ENCODE peak calls at places on chromosomes 12 and 14, in six cellular contexts. One of them, this sample, is unnamed. For H3K4me1 and H3K36me3, the result is how much of the 10 kb centered on the place peaks cover.

GRCh38 chr14:61476737-61477410 is 155.5 kb downstream of the PRKCH start:
- DNase-seq in cardiac muscle cell: no peak
- DNase-seq in K562: no peak
- DNase-seq in tibial nerve: peak
- DNase-seq in CD4-positive, alpha-beta memory T cell: peak
- DNase-seq in GM23248: peak
- DNase-seq in this sample: peak

GRCh38 chr14:63867926-63868921 is 15.4 kb downstream of the SYNE2 start:
- DNase-seq in cardiac muscle cell: no peak
- DNase-seq in K562: no peak
- DNase-seq in tibial nerve: no peak
- DNase-seq in CD4-positive, alpha-beta memory T cell: peak
- DNase-seq in GM23248: no peak
- DNase-seq in this sample: peak

GRCh38 chr14:30108975-30109700 is 181.5 kb upstream of the PRKD1 start:
- DNase-seq in cardiac muscle cell: no peak
- DNase-seq in K562: no peak
- DNase-seq in tibial nerve: no peak
- DNase-seq in CD4-positive, alpha-beta memory T cell: no peak
- DNase-seq in GM23248: peak
- DNase-seq in this sample: no peak

GRCh38 chr12:104493504-104493903 is 36.8 kb downstream of the CHST11 start:
- DNase-seq in cardiac muscle cell: no peak
- DNase-seq in K562: no peak
- DNase-seq in tibial nerve: no peak
- DNase-seq in CD4-positive, alpha-beta memory T cell: no peak
- DNase-seq in GM23248: peak
- DNase-seq in this sample: no peak

GRCh38 chr12:27085654-27086053 is 3.3 kb upstream of the C12orf71 start:
- DNase-seq in cardiac muscle cell: no peak
- DNase-seq in K562: no peak
- DNase-seq in tibial nerve: no peak
- DNase-seq in CD4-positive, alpha-beta memory T cell: no peak
- DNase-seq in GM23248: no peak
- DNase-seq in this sample: no peak

GRCh38 chr12:24530689-24531088 is 418.2 kb downstream of the BCAT1 start:
- DNase-seq in cardiac muscle cell: no peak
- DNase-seq in K562: no peak
- DNase-seq in tibial nerve: no peak
- DNase-seq in CD4-positive, alpha-beta memory T cell: no peak
- DNase-seq in GM23248: no peak
- DNase-seq in this sample: no peak

GRCh38 chr14:105487449-105487985 is 831 bp downstream of the CRIP1 start:
- DNase-seq in cardiac muscle cell: no peak
- DNase-seq in K562: no peak
- DNase-seq in tibial nerve: no peak
- DNase-seq in CD4-positive, alpha-beta memory T cell: peak
- DNase-seq in GM23248: no peak
- DNase-seq in this sample: peak

GRCh38 chr14:66600416-66600815 is 92.5 kb downstream of the GPHN start:
- DNase-seq in cardiac muscle cell: no peak
- DNase-seq in K562: no peak
- DNase-seq in tibial nerve: no peak
- DNase-seq in CD4-positive, alpha-beta memory T cell: no peak
- DNase-seq in GM23248: peak
- DNase-seq in this sample: no peak

GRCh38 chr14:61663312-61663974 is 31.9 kb upstream of the HIF1A start:
- DNase-seq in cardiac muscle cell: no peak
- DNase-seq in K562: no peak
- DNase-seq in tibial nerve: no peak
- DNase-seq in CD4-positive, alpha-beta memory T cell: no peak
- DNase-seq in GM23248: no peak
- DNase-seq in this sample: peak

GRCh38 chr12:69401940-69402339 is 42.4 kb downstream of the YEATS4 start:
- DNase-seq in cardiac muscle cell: no peak
- DNase-seq in K562: no peak
- DNase-seq in tibial nerve: no peak
- DNase-seq in CD4-positive, alpha-beta memory T cell: no peak
- DNase-seq in GM23248: no peak
- DNase-seq in this sample: no peak

GRCh38 chr12:49293056-49293956 is 1.6 kb upstream of the PRPH start:
- DNase-seq in cardiac muscle cell: no peak
- DNase-seq in K562: no peak
- DNase-seq in tibial nerve: no peak
- DNase-seq in CD4-positive, alpha-beta memory T cell: no peak
- DNase-seq in GM23248: no peak
- DNase-seq in this sample: no peak

GRCh38 chr14:22289570-22289969 is 299.5 kb downstream of the DAD1 start:
- DNase-seq in cardiac muscle cell: no peak
- DNase-seq in K562: no peak
- DNase-seq in tibial nerve: no peak
- DNase-seq in CD4-positive, alpha-beta memory T cell: no peak
- DNase-seq in GM23248: no peak
- DNase-seq in this sample: no peak

GRCh38 chr14:81401420-81402122 is 1.4 kb upstream of the STON2 start:
- DNase-seq in cardiac muscle cell: no peak
- DNase-seq in K562: no peak
- DNase-seq in tibial nerve: peak
- DNase-seq in CD4-positive, alpha-beta memory T cell: no peak
- DNase-seq in GM23248: peak
- DNase-seq in this sample: no peak

GRCh38 chr14:95453713-95453980 is 62.8 kb downstream of the SYNE3 start:
- DNase-seq in cardiac muscle cell: no peak
- DNase-seq in K562: no peak
- DNase-seq in tibial nerve: no peak
- DNase-seq in CD4-positive, alpha-beta memory T cell: no peak
- DNase-seq in GM23248: no peak
- DNase-seq in this sample: no peak

GRCh38 chr12:51818567-51819300 is 29.8 kb downstream of the FIGNL2 start:
- DNase-seq in cardiac muscle cell: no peak
- DNase-seq in K562: no peak
- DNase-seq in tibial nerve: no peak
- DNase-seq in CD4-positive, alpha-beta memory T cell: no peak
- DNase-seq in GM23248: peak
- DNase-seq in this sample: no peak

GRCh38 chr12:4001031-4001430 is 127.8 kb upstream of the PARP11 start:
- DNase-seq in cardiac muscle cell: no peak
- DNase-seq in K562: no peak
- DNase-seq in tibial nerve: no peak
- DNase-seq in CD4-positive, alpha-beta memory T cell: no peak
- DNase-seq in GM23248: no peak
- DNase-seq in this sample: no peak

GRCh38 chr12:3259976-3260375 is 182.8 kb downstream of the TSPAN9 start:
- DNase-seq in cardiac muscle cell: no peak
- DNase-seq in K562: no peak
- DNase-seq in tibial nerve: no peak
- DNase-seq in CD4-positive, alpha-beta memory T cell: no peak
- DNase-seq in GM23248: no peak
- DNase-seq in this sample: no peak

GRCh38 chr12:77980782-77981181 is 150.1 kb downstream of the NAV3 start:
- DNase-seq in cardiac muscle cell: no peak
- DNase-seq in K562: no peak
- DNase-seq in tibial nerve: no peak
- DNase-seq in CD4-positive, alpha-beta memory T cell: no peak
- DNase-seq in GM23248: peak
- DNase-seq in this sample: no peak

GRCh38 chr12:50059440-50060119 is 2.2 kb downstream of the ASIC1 start:
- DNase-seq in cardiac muscle cell: no peak
- DNase-seq in K562: no peak
- DNase-seq in tibial nerve: no peak
- DNase-seq in CD4-positive, alpha-beta memory T cell: no peak
- DNase-seq in GM23248: no peak
- DNase-seq in this sample: no peak

GRCh38 chr12:132270516-132270915 is 58.9 kb downstream of the GALNT9 start:
- DNase-seq in cardiac muscle cell: no peak
- DNase-seq in K562: no peak
- DNase-seq in tibial nerve: no peak
- DNase-seq in CD4-positive, alpha-beta memory T cell: no peak
- DNase-seq in GM23248: no peak
- DNase-seq in this sample: no peak

GRCh38 chr12:102726686-102727085 is 190.4 kb downstream of the PAH start:
- DNase-seq in cardiac muscle cell: no peak
- DNase-seq in K562: no peak
- DNase-seq in tibial nerve: no peak
- DNase-seq in CD4-positive, alpha-beta memory T cell: no peak
- DNase-seq in GM23248: no peak
- DNase-seq in this sample: no peak

DNA sequence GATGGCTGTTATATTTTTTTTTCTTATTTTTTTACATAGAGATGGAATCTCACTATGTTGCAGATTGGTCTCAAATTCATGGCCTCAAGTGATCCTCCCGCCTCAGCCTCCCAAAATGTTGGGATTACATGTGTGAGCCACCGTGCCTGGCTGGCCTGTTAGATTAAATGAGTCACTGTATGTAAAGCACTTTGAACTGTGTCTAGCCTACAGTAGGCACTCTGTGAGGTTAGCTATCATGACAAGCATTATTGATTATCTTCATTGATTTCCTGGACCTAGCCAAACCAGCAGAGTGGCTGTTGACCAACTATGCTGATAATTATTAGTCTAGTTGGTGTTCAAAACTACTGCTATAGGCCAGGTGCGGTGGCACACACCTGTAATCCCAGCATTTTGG is 42.6 kb downstream of the ARF6 start:
- DNase-seq in cardiac muscle cell: no peak
- DNase-seq in K562: no peak
- DNase-seq in tibial nerve: no peak
- DNase-seq in CD4-positive, alpha-beta memory T cell: no peak
- DNase-seq in GM23248: no peak
- DNase-seq in this sample: no peak
- H3K4me1 ChIP-seq in cardiac muscle cell: under half
- H3K4me1 ChIP-seq in K562: under half
- H3K4me1 ChIP-seq in tibial nerve: under half
- H3K4me1 ChIP-seq in CD4-positive, alpha-beta memory T cell: under half
- H3K4me1 ChIP-seq in GM23248: under half
- H3K4me1 ChIP-seq in this sample: under half

GRCh38 chr12:68162374-68162773 is 2.8 kb upstream of the IFNG start:
- DNase-seq in cardiac muscle cell: no peak
- DNase-seq in K562: no peak
- DNase-seq in tibial nerve: no peak
- DNase-seq in CD4-positive, alpha-beta memory T cell: no peak
- DNase-seq in GM23248: no peak
- DNase-seq in this sample: no peak

GRCh38 chr12:68158427-68158826 is 1.1 kb downstream of the IFNG start:
- DNase-seq in cardiac muscle cell: peak
- DNase-seq in K562: peak
- DNase-seq in tibial nerve: no peak
- DNase-seq in CD4-positive, alpha-beta memory T cell: peak
- DNase-seq in GM23248: peak
- DNase-seq in this sample: peak

GRCh38 chr12:68166317-68166830 is 6.8 kb upstream of the IFNG start:
- DNase-seq in cardiac muscle cell: no peak
- DNase-seq in K562: no peak
- DNase-seq in tibial nerve: no peak
- DNase-seq in CD4-positive, alpha-beta memory T cell: no peak
- DNase-seq in GM23248: no peak
- DNase-seq in this sample: no peak

GRCh38 chr12:68159681-68160304 is at the start of gene IFNG:
- DNase-seq in cardiac muscle cell: no peak
- DNase-seq in K562: no peak
- DNase-seq in tibial nerve: no peak
- DNase-seq in CD4-positive, alpha-beta memory T cell: peak
- DNase-seq in GM23248: no peak
- DNase-seq in this sample: peak

GRCh38 chr12:68163546-68164210 is 4.1 kb upstream of the IFNG start:
- DNase-seq in cardiac muscle cell: no peak
- DNase-seq in K562: no peak
- DNase-seq in tibial nerve: no peak
- DNase-seq in CD4-positive, alpha-beta memory T cell: no peak
- DNase-seq in GM23248: no peak
- DNase-seq in this sample: no peak
- H3K27ac ChIP-seq in cardiac muscle cell: no peak
- H3K27ac ChIP-seq in K562: no peak
- H3K27ac ChIP-seq in tibial nerve: no peak
- H3K27ac ChIP-seq in CD4-positive, alpha-beta memory T cell: no peak
- H3K27ac ChIP-seq in GM23248: no peak
- H3K27ac ChIP-seq in this sample: no peak

GRCh38 chr12:121424632-121424992 is 24.7 kb downstream of the RNF34 start:
- DNase-seq in cardiac muscle cell: no peak
- DNase-seq in K562: no peak
- DNase-seq in tibial nerve: no peak
- DNase-seq in CD4-positive, alpha-beta memory T cell: no peak
- DNase-seq in GM23248: no peak
- DNase-seq in this sample: no peak

GRCh38 chr12:121427556-121428055 is 27.7 kb downstream of the RNF34 start:
- DNase-seq in cardiac muscle cell: no peak
- DNase-seq in K562: no peak
- DNase-seq in tibial nerve: no peak
- DNase-seq in CD4-positive, alpha-beta memory T cell: no peak
- DNase-seq in GM23248: no peak
- DNase-seq in this sample: no peak

GRCh38 chr12:121420109-121420508 is 20.2 kb downstream of the RNF34 start:
- DNase-seq in cardiac muscle cell: no peak
- DNase-seq in K562: no peak
- DNase-seq in tibial nerve: no peak
- DNase-seq in CD4-positive, alpha-beta memory T cell: no peak
- DNase-seq in GM23248: no peak
- DNase-seq in this sample: no peak

GRCh38 chr12:121423253-121423652 is 23.3 kb downstream of the RNF34 start:
- DNase-seq in cardiac muscle cell: no peak
- DNase-seq in K562: no peak
- DNase-seq in tibial nerve: no peak
- DNase-seq in CD4-positive, alpha-beta memory T cell: no peak
- DNase-seq in GM23248: no peak
- DNase-seq in this sample: no peak

GRCh38 chr12:121423682-121424631 is 24.0 kb downstream of the RNF34 start:
- DNase-seq in cardiac muscle cell: peak
- DNase-seq in K562: no peak
- DNase-seq in tibial nerve: no peak
- DNase-seq in CD4-positive, alpha-beta memory T cell: no peak
- DNase-seq in GM23248: peak
- DNase-seq in this sample: no peak
- H3K36me3 ChIP-seq in cardiac muscle cell: half or more
- H3K36me3 ChIP-seq in K562: half or more
- H3K36me3 ChIP-seq in tibial nerve: under half
- H3K36me3 ChIP-seq in CD4-positive, alpha-beta memory T cell: half or more
- H3K36me3 ChIP-seq in GM23248: half or more
- H3K36me3 ChIP-seq in this sample: half or more

GRCh38 chr12:6970096-6970527 is 352 bp downstream of the PHB2 start:
- DNase-seq in cardiac muscle cell: no peak
- DNase-seq in K562: no peak
- DNase-seq in tibial nerve: no peak
- DNase-seq in CD4-positive, alpha-beta memory T cell: no peak
- DNase-seq in GM23248: peak
- DNase-seq in this sample: no peak

GRCh38 chr12:6965714-6966113 is 4.8 kb downstream of the PHB2 start:
- DNase-seq in cardiac muscle cell: no peak
- DNase-seq in K562: no peak
- DNase-seq in tibial nerve: no peak
- DNase-seq in CD4-positive, alpha-beta memory T cell: no peak
- DNase-seq in GM23248: no peak
- DNase-seq in this sample: no peak

GRCh38 chr12:6966351-6966750 is 4.1 kb downstream of the PHB2 start:
- DNase-seq in cardiac muscle cell: no peak
- DNase-seq in K562: no peak
- DNase-seq in tibial nerve: no peak
- DNase-seq in CD4-positive, alpha-beta memory T cell: no peak
- DNase-seq in GM23248: no peak
- DNase-seq in this sample: no peak

GRCh38 chr12:6967548-6968100 is 2.8 kb downstream of the PHB2 start:
- DNase-seq in cardiac muscle cell: no peak
- DNase-seq in K562: no peak
- DNase-seq in tibial nerve: no peak
- DNase-seq in CD4-positive, alpha-beta memory T cell: no peak
- DNase-seq in GM23248: no peak
- DNase-seq in this sample: no peak

GRCh38 chr12:6968426-6968825 is 2.0 kb downstream of the PHB2 start:
- DNase-seq in cardiac muscle cell: no peak
- DNase-seq in K562: no peak
- DNase-seq in tibial nerve: no peak
- DNase-seq in CD4-positive, alpha-beta memory T cell: no peak
- DNase-seq in GM23248: no peak
- DNase-seq in this sample: no peak
- H3K4me1 ChIP-seq in cardiac muscle cell: under half
- H3K4me1 ChIP-seq in K562: under half
- H3K4me1 ChIP-seq in tibial nerve: under half
- H3K4me1 ChIP-seq in CD4-positive, alpha-beta memory T cell: half or more
- H3K4me1 ChIP-seq in GM23248: under half
- H3K4me1 ChIP-seq in this sample: under half

This sample was measured in CD8-positive, alpha-beta memory T cell.